ENCODE peak calls at places on chromosomes 11 and 22, in ten cellular contexts. V is SK-N-SH, Y is mucosa of descending colon, D is AG04450, W is colonic mucosa, O is AG10803, F is HCT116, Q is NB4, I is RWPE1, C is body of pancreas. Z is an unnamed sample.

GRCh38 chr22:36068776-36069344 is 40.2 kb upstream of the RBFOX2 start:
- DNase-seq in V (no peak), Y (no peak), D (no peak), W (no peak), O (no peak), F (no peak), Q (peak; percentile 18), I (no peak), C (no peak), Z (no peak)

GRCh38 chr11:119374632-119375394 is 6.7 kb downstream of the USP2 start:
- DNase-seq in V (peak; percentile 90), Y (no peak), D (no peak), W (no peak), O (no peak), F (no peak), Q (no peak), I (no peak), C (no peak), Z (no peak)

GRCh38 chr11:13318498-13319295 is 41.1 kb downstream of the BMAL1 start:
- DNase-seq in V (no peak), Y (no peak), D (no peak), W (no peak), O (no peak), F (no peak), Q (no peak), I (no peak), C (no peak), Z (peak; percentile 53)

GRCh38 chr11:110903830-110904229 is 191.6 kb upstream of the ARHGAP20 start:
- DNase-seq in V (no peak), Y (no peak), D (no peak), W (no peak), O (no peak), F (no peak), Q (no peak), I (no peak), C (no peak), Z (no peak)

GRCh38 chr11:17259931-17260499 is 16.5 kb upstream of the NUCB2 start:
- DNase-seq in V (no peak), Y (no peak), D (no peak), W (no peak), O (no peak), F (no peak), Q (no peak), I (no peak), C (no peak), Z (no peak)

GRCh38 chr11:118744001-118744400 is 47.0 kb downstream of the DDX6 start:
- DNase-seq in V (peak; percentile 66), Y (no peak), D (no peak), W (no peak), O (peak; percentile 84), F (no peak), Q (no peak), I (no peak), C (no peak), Z (no peak)

GRCh38 chr11:58933661-58934060 is 5.6 kb upstream of the GLYATL1 start:
- DNase-seq in V (no peak), Y (no peak), D (no peak), W (no peak), O (no peak), F (no peak), Q (no peak), I (no peak), C (no peak), Z (no peak)

GRCh38 chr11:8313504-8314090 is 49.9 kb upstream of the LMO1 start:
- DNase-seq in V (no peak), Y (no peak), D (no peak), W (no peak), O (no peak), F (no peak), Q (no peak), I (no peak), C (peak; percentile 4), Z (no peak)

GRCh38 chr22:24265734-24266133 is 4.9 kb upstream of the SPECC1L start:
- DNase-seq in V (no peak), Y (no peak), D (no peak), W (no peak), O (peak; percentile 56), F (no peak), Q (no peak), I (no peak), C (no peak), Z (no peak)

GRCh38 chr11:118002541-118003019 is 16.4 kb downstream of the IL10RA start:
- DNase-seq in V (no peak), Y (no peak), D (no peak), W (peak; percentile 47), O (no peak), F (no peak), Q (peak; percentile 85), I (no peak), C (peak; percentile 32), Z (no peak)

GRCh38 chr11:78657441-78657840 is 82.8 kb upstream of the NARS2 start:
- DNase-seq in V (no peak), Y (no peak), D (no peak), W (no peak), O (no peak), F (no peak), Q (no peak), I (no peak), C (no peak), Z (no peak)

GRCh38 chr11:2471048-2471803 is 26.4 kb downstream of the KCNQ1 start:
- DNase-seq in V (no peak), Y (no peak), D (no peak), W (no peak), O (no peak), F (no peak), Q (no peak), I (no peak), C (no peak), Z (no peak)

GRCh38 chr11:20113147-20113435 is 47.2 kb downstream of the DBX1 start:
- DNase-seq in V (no peak), Y (no peak), D (no peak), W (no peak), O (no peak), F (no peak), Q (no peak), I (peak; percentile 25), C (peak; percentile 31), Z (no peak)

GRCh38 chr11:120579601-120580000 is 68.1 kb downstream of the GRIK4 start:
- DNase-seq in V (no peak), Y (no peak), D (no peak), W (no peak), O (no peak), F (no peak), Q (no peak), I (no peak), C (no peak), Z (peak; percentile 69)

GRCh38 chr11:102155676-102156075 is 45.4 kb downstream of the YAP1 start:
- DNase-seq in V (no peak), Y (no peak), D (no peak), W (no peak), O (no peak), F (no peak), Q (no peak), I (no peak), C (no peak), Z (no peak)

GRCh38 chr11:953513-953912 is 27.8 kb downstream of the AP2A2 start:
- DNase-seq in V (no peak), Y (no peak), D (no peak), W (no peak), O (no peak), F (no peak), Q (no peak), I (no peak), C (no peak), Z (no peak)

DNA sequence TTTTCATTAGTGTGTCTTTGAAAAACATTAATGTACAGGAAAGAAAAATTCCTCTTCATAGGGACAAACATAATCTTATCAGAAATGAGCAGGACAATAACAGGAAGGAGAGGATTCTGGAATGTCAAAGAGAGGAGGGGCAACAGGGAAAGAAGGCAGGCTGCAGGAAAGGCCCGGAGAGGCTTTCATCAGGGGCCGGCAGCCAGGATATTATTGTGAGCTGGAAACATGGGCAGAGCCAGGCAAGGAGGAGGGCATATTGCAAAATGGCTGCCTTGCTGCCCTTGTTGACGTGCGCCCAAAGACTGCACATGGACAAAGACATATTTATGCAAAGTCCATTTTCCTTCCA is 433.7 kb downstream of the ETS1 start:
- DNase-seq in V (no peak), Y (no peak), D (no peak), W (no peak), O (no peak), F (no peak), Q (no peak), I (no peak), C (no peak), Z (no peak)
- TF ChIP-seq CTCF in V (no peak), Y (no peak), D (no peak), W (no peak), O (no peak), F (no peak), Q (no peak), I (no peak), C (no peak), Z (no peak)

GRCh38 chr11:94828088-94828487 is 59.9 kb downstream of the AMOTL1 start:
- DNase-seq in V (no peak), Y (no peak), D (no peak), W (no peak), O (no peak), F (no peak), Q (no peak), I (no peak), C (no peak), Z (no peak)
- TF ChIP-seq CTCF in V (no peak), Y (no peak), D (no peak), W (no peak), O (no peak), F (no peak), Q (no peak), I (no peak), C (no peak), Z (no peak)

DNA sequence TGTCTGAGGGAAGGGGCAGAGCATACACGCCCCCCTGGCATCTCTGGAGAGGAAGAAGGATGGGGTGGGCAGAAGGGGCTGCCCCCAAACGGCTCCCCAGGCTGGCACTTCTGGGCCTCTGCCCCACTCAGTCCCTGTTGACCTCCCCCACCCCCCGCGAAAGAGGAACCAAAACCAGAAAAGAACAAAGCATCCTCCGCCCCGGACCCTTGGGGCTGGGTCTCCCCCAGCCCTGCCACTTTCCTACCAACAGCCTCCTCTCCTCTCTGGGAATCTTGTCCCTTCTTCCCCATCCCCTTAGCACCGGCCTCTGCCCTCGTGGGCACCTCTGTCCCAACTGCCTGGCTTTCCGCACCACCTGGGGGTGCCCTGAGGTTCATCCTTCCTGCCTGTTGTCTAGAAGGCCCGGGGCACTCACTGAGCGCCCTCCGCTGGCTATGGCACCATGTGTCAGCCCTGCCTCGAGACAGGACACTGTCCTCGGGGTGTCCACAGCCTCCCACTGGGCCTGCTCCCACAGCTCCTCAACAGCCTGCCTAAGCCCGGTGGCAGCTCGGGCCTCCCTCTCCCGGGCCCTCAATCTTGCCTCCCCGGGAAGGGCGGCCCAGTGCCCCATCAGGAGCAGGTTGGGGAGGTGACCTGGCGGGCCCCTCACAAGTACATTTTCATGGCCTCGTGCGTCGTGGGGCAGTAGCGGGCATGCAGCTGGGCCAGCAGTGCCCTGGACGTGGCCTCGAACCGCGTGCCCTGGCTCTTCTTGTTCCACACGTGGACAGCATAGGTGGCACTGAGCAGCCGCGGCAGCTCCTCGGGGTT is 28.2 kb downstream of the A4GALT start:
- DNase-seq in V (no peak), Y (no peak), D (no peak), W (no peak), O (no peak), F (no peak), Q (peak; percentile 21), I (no peak), C (no peak), Z (peak; percentile 73)
- TF ChIP-seq CTCF in V (no peak), Y (no peak), D (no peak), W (no peak), O (no peak), F (no peak), Q (peak; percentile 21), I (no peak), C (no peak), Z (no peak)

GRCh38 chr11:75376175-75376574 is 23.1 kb upstream of the RPS3 start:
- DNase-seq in V (no peak), Y (no peak), D (no peak), W (no peak), O (no peak), F (no peak), Q (peak; percentile 60), I (no peak), C (no peak), Z (no peak)
- TF ChIP-seq CTCF in V (peak; percentile 29), Y (no peak), D (peak; percentile 27), W (no peak), O (no peak), F (peak; percentile 53), Q (peak; percentile 32), I (no peak), C (no peak), Z (no peak)

Z was measured in GM13976.